ENCODE peak calls at places on chromosomes 12 and 14, in nine cellular contexts. O is gastrocnemius medialis, X is ovary, Z is lower lobe of right lung, U is left lung, F is BE2C, Y is mucosa of descending colon, K is psoas muscle, D is cardiac muscle cell. S is an unnamed sample.

GRCh38 chr12:130878193-130879185 is 6.6 kb downstream of the RAN start:
- DNase-seq in Z (no peak), Y (no peak), K (no peak), O (no peak), U (no peak), D (no peak), F (peak; percentile 21), X (no peak), S (peak; percentile 69)

GRCh38 chr14:36510078-36510799 is 9.8 kb downstream of the NKX2-1 start:
- DNase-seq in Y (no peak), X (no peak), Z (peak; percentile 72), K (no peak), O (no peak), D (no peak), U (peak; percentile 74), F (no peak), S (peak; percentile 82)

GRCh38 chr14:35576260-35576659 is 42.3 kb downstream of the INSM2 start:
- DNase-seq in F (peak; percentile 23), Y (no peak), Z (no peak), O (no peak), D (peak; percentile 49), U (no peak), K (no peak), X (no peak), S (no peak)

GRCh38 chr14:51750542-51750941 is 98.8 kb downstream of the FRMD6 start:
- DNase-seq in D (peak; percentile 5), Y (no peak), U (no peak), F (peak; percentile 25), X (no peak), K (no peak), O (no peak), Z (no peak), S (peak; percentile 80)

GRCh38 chr12:109881752-109882151 is 1.4 kb upstream of the GLTP start:
- DNase-seq in U (no peak), Y (no peak), D (no peak), F (no peak), X (no peak), O (no peak), K (no peak), Z (no peak), S (peak; percentile 80)

GRCh38 chr12:8078400-8078799 is 3.7 kb upstream of the NECAP1 start:
- DNase-seq in K (no peak), Z (no peak), Y (no peak), D (peak; percentile 57), U (no peak), X (no peak), F (peak; percentile 66), O (no peak), S (peak; percentile 80)

GRCh38 chr12:98002887-98003493 is 512.4 kb upstream of the TMPO start:
- DNase-seq in Z (no peak), U (no peak), F (peak; percentile 40), Y (no peak), D (peak; percentile 41), K (no peak), X (no peak), O (no peak), S (peak; percentile 92)

GRCh38 chr12:47825239-47825639 is 5.5 kb upstream of the HDAC7 start:
- DNase-seq in X (peak; percentile 77), K (peak; percentile 80), Z (peak; percentile 78), Y (no peak), D (no peak), U (peak; percentile 77), O (no peak), F (no peak), S (no peak)

GRCh38 chr14:58788655-58789054 is 150.9 kb downstream of the DACT1 start:
- DNase-seq in F (no peak), O (no peak), Z (no peak), U (no peak), D (no peak), Y (no peak), X (no peak), K (no peak), S (no peak)

GRCh38 chr12:68568878-68569569 is 41.7 kb upstream of the RAP1B start:
- DNase-seq in Y (no peak), D (no peak), X (no peak), U (no peak), F (no peak), Z (no peak), O (no peak), K (no peak), S (no peak)

GRCh38 chr14:71711619-71712018 is 220.6 kb upstream of the RGS6 start:
- DNase-seq in F (peak; percentile 21), X (no peak), K (no peak), Y (no peak), U (no peak), O (no peak), D (no peak), Z (no peak), S (no peak)

GRCh38 chr14:59117754-59118153 is 70.7 kb upstream of the DAAM1 start:
- DNase-seq in X (no peak), Z (no peak), Y (no peak), U (no peak), D (no peak), O (no peak), K (no peak), F (no peak), S (no peak)

GRCh38 chr14:68231832-68232642 is 412.5 kb downstream of the RAD51B start:
- DNase-seq in O (no peak), D (no peak), Y (no peak), Z (no peak), U (no peak), F (no peak), K (no peak), X (no peak), S (no peak)

GRCh38 chr12:115998119-115998633 is 279.3 kb downstream of the MED13L start:
- DNase-seq in D (peak; percentile 59), F (no peak), X (no peak), U (no peak), K (no peak), Y (no peak), O (no peak), Z (no peak), S (peak; percentile 87)

GRCh38 chr14:34699873-34700621 is 14.3 kb downstream of the CFL2 start:
- DNase-seq in O (no peak), Y (no peak), F (no peak), X (no peak), U (no peak), Z (no peak), K (no peak), D (no peak), S (no peak)

GRCh38 chr14:50985124-50985815 is 41.0 kb upstream of the PYGL start:
- DNase-seq in U (no peak), D (no peak), Y (no peak), Z (no peak), F (no peak), K (no peak), X (no peak), O (no peak), S (no peak)

DNA sequence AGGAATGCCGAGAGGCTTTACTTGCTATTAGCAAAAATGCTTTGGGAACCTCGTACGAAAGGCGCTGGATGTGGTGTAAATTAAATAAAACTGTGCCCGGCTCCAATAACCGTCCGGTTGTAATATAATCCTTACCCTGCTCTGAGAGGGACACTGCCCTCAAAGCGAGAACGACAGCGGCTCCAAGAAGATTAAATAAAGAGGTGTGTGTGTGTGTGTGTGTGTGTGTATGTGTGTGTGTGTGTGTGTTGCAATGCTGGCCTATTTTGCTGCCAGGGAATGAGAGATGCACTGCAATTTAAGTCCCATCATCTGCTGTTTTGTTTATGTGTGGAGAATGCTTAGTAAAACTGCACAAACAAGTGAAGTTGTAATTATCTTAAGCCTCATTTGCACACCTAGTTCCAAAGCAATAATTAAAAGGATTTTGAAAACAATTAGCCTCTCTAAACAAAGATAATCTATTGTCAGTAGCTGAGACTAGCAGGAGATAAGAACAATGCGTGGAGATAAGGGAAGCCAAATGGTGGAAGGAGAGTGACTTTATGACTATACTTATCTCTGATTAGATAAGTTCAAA is 1.2 kb upstream of the SIX1 start:
- DNase-seq in X (no peak), Z (no peak), K (peak; percentile 63), O (peak; percentile 65), D (no peak), U (no peak), F (no peak), Y (no peak), S (peak; percentile 55)
- H3K4me3 ChIP-seq in X (no peak overlapping the region), Z (no peak overlapping the region), K (peak overlapping the region; percentile 91), O (peak overlapping the region; percentile 90), D (no peak overlapping the region), U (no peak overlapping the region), F (no peak overlapping the region), Y (no peak overlapping the region), S (no peak overlapping the region)

DNA sequence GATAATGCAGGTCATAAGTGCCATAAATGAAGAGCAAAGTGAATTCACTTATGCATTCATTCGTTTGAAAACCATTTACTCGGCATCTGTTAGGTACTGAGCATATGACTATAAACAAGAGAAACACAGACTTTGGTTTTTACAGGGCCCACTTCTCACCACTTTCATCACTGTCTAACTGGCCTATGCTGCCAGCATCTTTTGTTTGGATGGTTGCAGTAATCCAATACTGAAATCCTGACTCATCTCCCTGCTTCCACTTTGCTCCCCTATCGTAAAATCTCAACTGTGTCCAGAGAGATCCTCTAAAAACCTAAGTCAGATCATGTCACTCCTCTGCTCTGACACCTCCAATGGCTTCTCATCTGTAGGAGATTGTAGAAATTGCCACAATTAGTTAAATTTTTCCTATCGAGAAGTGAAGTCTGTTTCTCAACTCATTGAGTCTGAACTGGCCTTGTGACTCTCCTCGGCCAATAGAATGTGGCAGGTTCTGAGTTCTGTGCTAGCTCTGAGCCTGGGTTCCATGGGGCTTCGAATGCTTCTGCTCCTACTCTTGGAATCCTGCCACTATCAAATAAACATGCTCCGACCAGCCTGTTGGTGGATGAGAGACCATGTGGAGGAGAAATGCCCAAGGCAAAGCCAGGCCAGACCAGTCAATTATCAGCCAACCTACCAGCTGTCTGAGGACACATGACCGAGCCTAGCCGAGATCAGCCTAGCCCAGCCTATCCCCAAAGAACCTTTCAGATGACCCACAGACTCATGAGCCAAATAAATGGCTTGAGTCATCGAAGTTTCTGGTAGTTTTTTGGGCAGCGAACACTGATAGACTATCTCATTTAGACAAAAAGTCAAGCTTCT is 2.2 kb upstream of the BATF start:
- DNase-seq in O (no peak), U (no peak), K (no peak), F (peak; percentile 23), X (no peak), Y (no peak), D (no peak), Z (no peak), S (no peak)
- H3K4me1 ChIP-seq in O (no peaks in the 10 kb centered on the region), U (peaks cover 49% of the 10 kb centered on the region), K (no peaks in the 10 kb centered on the region), F (no peaks in the 10 kb centered on the region), X (no peaks in the 10 kb centered on the region), Y (peaks cover 10% of the 10 kb centered on the region), D (peaks cover 17% of the 10 kb centered on the region), Z (peaks cover 39% of the 10 kb centered on the region), S (peaks cover 14% of the 10 kb centered on the region)

GRCh38 chr12:1800646-1801284 is 19.6 kb upstream of the LRTM2 start:
- DNase-seq in K (peak; percentile 56), D (peak; percentile 81), F (peak; percentile 81), X (peak; percentile 26), Y (peak; percentile 44), O (no peak), U (peak; percentile 78), Z (peak; percentile 59), S (peak; percentile 89)
- TF ChIP-seq CTCF in K (peak; percentile 33), D (peak; percentile 36), F (peak; percentile 72), X (no peak), Y (no peak), O (no peak), U (peak; percentile 59), Z (peak; percentile 38), S (peak; percentile 81)

DNA sequence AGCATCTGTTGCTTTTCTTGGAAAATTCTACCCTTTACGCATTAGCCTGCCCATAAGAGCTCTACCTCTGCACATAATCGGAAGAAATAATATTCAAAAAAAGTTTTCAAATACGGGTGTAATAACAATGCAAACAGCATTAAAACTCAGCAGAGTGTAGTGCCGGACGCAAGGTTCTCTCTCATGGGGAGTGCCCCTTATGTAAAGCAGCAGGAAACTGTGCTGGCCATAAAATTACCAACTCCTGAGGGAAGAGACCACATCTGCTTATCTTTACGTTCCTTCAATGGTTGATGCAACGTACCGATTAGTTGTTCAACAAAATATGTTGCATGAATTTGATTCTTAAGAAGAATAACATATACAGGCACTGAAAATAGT is 118.7 kb upstream of the TMCC3 start:
- DNase-seq in D (no peak), O (no peak), Y (no peak), U (no peak), X (no peak), F (no peak), Z (no peak), K (no peak), S (no peak)
- H3K4me3 ChIP-seq in D (no peak overlapping the region), O (no peak overlapping the region), Y (no peak overlapping the region), U (no peak overlapping the region), X (no peak overlapping the region), F (no peak overlapping the region), Z (no peak overlapping the region), K (no peak overlapping the region), S (no peak overlapping the region)

S was measured in endodermal cell.